ENCODE peak calls at places on chromosomes 12 and 14, in ten cellular contexts. C is sigmoid colon, S is GM23248, P is stomach, A is neuronal stem cell, F is IMR-90, D is breast epithelium, J is HAP-1, W is tibial artery, L is HCT116. B is an unnamed sample.

GRCh38 chr12:121792607-121793500 is 634 bp downstream of the RHOF start:
- DNase-seq in C (no peak), S (no peak), P (peak; percentile 58), A (no peak), F (no peak), D (no peak), J (no peak), W (no peak), L (no peak), B (no peak)

GRCh38 chr14:88013750-88014349 is 8.9 kb downstream of the GPR65 start:
- DNase-seq in C (peak; percentile 78), S (peak; percentile 82), P (peak; percentile 74), A (peak; percentile 56), F (peak; percentile 58), D (peak; percentile 59), J (peak; percentile 52), W (peak; percentile 73), L (peak; percentile 12), B (no peak)

GRCh38 chr14:38257500-38257899 is 1.6 kb upstream of the CLEC14A start:
- DNase-seq in C (no peak), S (peak; percentile 46), P (no peak), A (no peak), F (peak; percentile 45), D (no peak), J (no peak), W (no peak), L (no peak), B (no peak)

GRCh38 chr12:31324116-31324844 is 1.7 kb downstream of the SINHCAF start:
- DNase-seq in C (peak; percentile 86), S (peak; percentile 86), P (peak; percentile 83), A (peak; percentile 50), F (peak; percentile 73), D (peak; percentile 69), J (peak; percentile 41), W (peak; percentile 77), L (peak; percentile 63), B (peak; percentile 45)

GRCh38 chr12:5948696-5949095 is 3.6 kb upstream of the ANO2 start:
- DNase-seq in C (no peak), S (no peak), P (no peak), A (no peak), F (no peak), D (no peak), J (no peak), W (no peak), L (no peak), B (no peak)

GRCh38 chr12:23756416-23756815 is 193.1 kb downstream of the SOX5 start:
- DNase-seq in C (no peak), S (no peak), P (no peak), A (no peak), F (no peak), D (no peak), J (peak; percentile 97), W (no peak), L (no peak), B (no peak)

GRCh38 chr12:31590730-31591307 is at the start of gene DENND5B:
- DNase-seq in C (peak; percentile 89), S (peak; percentile 87), P (peak; percentile 73), A (peak; percentile 71), F (peak; percentile 61), D (peak; percentile 62), J (peak; percentile 43), W (peak; percentile 86), L (no peak), B (no peak)

GRCh38 chr14:91041450-91041849 is 19.0 kb downstream of the RPS6KA5 start:
- DNase-seq in C (no peak), S (no peak), P (no peak), A (no peak), F (no peak), D (no peak), J (no peak), W (no peak), L (no peak), B (no peak)

GRCh38 chr14:74514471-74514932 is 20.9 kb downstream of the ISCA2 start:
- DNase-seq in C (peak; percentile 70), S (peak; percentile 80), P (no peak), A (no peak), F (peak; percentile 52), D (no peak), J (no peak), W (peak; percentile 77), L (no peak), B (no peak)

GRCh38 chr14:92323031-92323915 is at the start of gene SLC24A4:
- DNase-seq in C (no peak), S (peak; percentile 44), P (no peak), A (peak; percentile 37), F (no peak), D (no peak), J (no peak), W (no peak), L (no peak), B (no peak)

GRCh38 chr12:123445388-123446344 is 9.2 kb upstream of the RILPL2 start:
- DNase-seq in C (no peak), S (peak; percentile 76), P (peak; percentile 54), A (no peak), F (peak; percentile 40), D (no peak), J (no peak), W (peak; percentile 80), L (no peak), B (no peak)
- H3K4me1 ChIP-seq in C (peaks cover 13% of the 10 kb centered on the region), S (peaks cover 20% of the 10 kb centered on the region), P (peaks cover 30% of the 10 kb centered on the region), A (no peaks in the 10 kb centered on the region), F (peaks cover 7% of the 10 kb centered on the region), D (peaks cover 3% of the 10 kb centered on the region), J (no peaks in the 10 kb centered on the region), W (peaks cover 25% of the 10 kb centered on the region), L (peaks cover 4% of the 10 kb centered on the region), B (peaks cover 24% of the 10 kb centered on the region)

DNA sequence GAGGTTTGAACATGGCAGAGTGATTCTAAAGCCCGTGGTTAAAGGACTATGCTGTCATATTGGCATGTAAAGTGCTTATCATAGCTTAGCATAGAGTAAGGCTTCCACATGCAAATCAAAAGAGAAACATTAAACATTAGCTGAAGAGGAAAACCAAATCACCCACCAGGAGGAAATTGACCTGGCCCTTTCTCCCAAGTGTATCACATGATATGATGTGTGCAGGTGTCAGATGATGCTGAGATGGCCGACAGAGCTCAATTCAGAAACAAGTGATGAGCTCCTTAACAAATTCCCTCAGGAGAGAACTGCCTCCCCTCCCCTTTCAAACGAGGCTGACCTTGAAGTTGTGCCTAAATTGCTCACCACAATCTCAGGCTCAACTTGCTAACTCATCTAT is 217.1 kb upstream of the BTG1 start:
- DNase-seq in C (no peak), S (no peak), P (no peak), A (no peak), F (no peak), D (no peak), J (no peak), W (no peak), L (no peak), B (no peak)
- H3K4me3 ChIP-seq in C (no peak overlapping the region), S (no peak overlapping the region), P (no peak overlapping the region), A (no peak overlapping the region), F (no peak overlapping the region), D (peak overlapping the region; percentile 39), J (no peak overlapping the region), W (no peak overlapping the region), L (no peak overlapping the region), B (no peak overlapping the region)

GRCh38 chr14:68510951-68511726 is 281.7 kb downstream of the ZFP36L1 start:
- DNase-seq in C (no peak), S (peak; percentile 35), P (no peak), A (no peak), F (no peak), D (no peak), J (no peak), W (no peak), L (no peak), B (no peak)

GRCh38 chr14:68511727-68512047 is 281.2 kb downstream of the ZFP36L1 start:
- DNase-seq in C (no peak), S (no peak), P (no peak), A (no peak), F (no peak), D (no peak), J (no peak), W (no peak), L (no peak), B (no peak)

GRCh38 chr14:68508581-68508980 is 284.3 kb downstream of the ZFP36L1 start:
- DNase-seq in C (no peak), S (no peak), P (no peak), A (no peak), F (no peak), D (no peak), J (no peak), W (no peak), L (no peak), B (no peak)

GRCh38 chr14:68509188-68509953 is 283.5 kb downstream of the ZFP36L1 start:
- DNase-seq in C (no peak), S (no peak), P (no peak), A (no peak), F (peak; percentile 65), D (no peak), J (no peak), W (no peak), L (no peak), B (no peak)

GRCh38 chr14:68510201-68510600 is 282.7 kb downstream of the ZFP36L1 start:
- DNase-seq in C (peak; percentile 91), S (peak; percentile 86), P (no peak), A (no peak), F (peak; percentile 69), D (no peak), J (no peak), W (peak; percentile 85), L (no peak), B (no peak)
- H3K4me1 ChIP-seq in C (peaks cover 79% of the 10 kb centered on the region), S (peaks cover 55% of the 10 kb centered on the region), P (peaks cover 100% of the 10 kb centered on the region), A (peaks cover 22% of the 10 kb centered on the region), F (peaks cover 29% of the 10 kb centered on the region), D (peaks cover 28% of the 10 kb centered on the region), J (no peaks in the 10 kb centered on the region), W (peaks cover 53% of the 10 kb centered on the region), L (peaks cover 53% of the 10 kb centered on the region), B (peaks cover 48% of the 10 kb centered on the region)

DNA sequence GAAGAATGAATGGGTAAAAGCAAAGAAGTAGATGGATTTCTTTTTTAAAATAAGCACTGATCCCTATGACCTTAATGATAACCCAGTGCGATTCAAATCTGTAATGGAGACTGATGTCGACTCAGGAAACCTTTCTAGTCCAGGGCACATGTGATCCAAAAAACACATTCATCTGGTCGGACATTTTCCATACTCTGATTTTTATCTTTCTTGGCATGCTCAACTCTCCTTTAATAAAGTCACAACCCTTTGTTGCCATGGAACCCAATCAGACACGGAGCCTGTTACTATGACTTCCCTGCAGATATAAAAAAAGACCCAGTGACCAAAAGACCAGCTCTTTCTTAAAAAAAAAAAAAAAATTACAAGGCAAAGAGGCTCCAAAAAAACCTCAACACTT is 27.9 kb downstream of the TMCC3 start:
- DNase-seq in C (no peak), S (no peak), P (no peak), A (no peak), F (no peak), D (no peak), J (no peak), W (no peak), L (no peak), B (no peak)
- H3K4me3 ChIP-seq in C (no peak overlapping the region), S (no peak overlapping the region), P (peak overlapping the region; percentile 19), A (no peak overlapping the region), F (no peak overlapping the region), D (peak overlapping the region; percentile 45), J (no peak overlapping the region), W (no peak overlapping the region), L (no peak overlapping the region), B (peak overlapping the region; percentile 32)